ENCODE peak calls at places on chromosome 20, in five cellular contexts. D is heart left ventricle; Y is Daoy; Z is LHCN-M2; I is stimulated activated CD8-positive, alpha-beta memory T cell treated with anti-CD3 and anti-CD28 coated beads, Interleukin-15, amount 100 ng/mL, for 24 hours. K is an unnamed sample.

GRCh38 chr20:36544134-36545018 is 3.1 kb downstream of the MYL9 start:
- DNase-seq in D (peak; percentile 75), Y (peak; percentile 75), Z (peak; percentile 84), I (no peak), K (no peak)

GRCh38 chr20:62685781-62686555 is 22.7 kb upstream of the NTSR1 start:
- DNase-seq in D (no peak), Y (no peak), Z (no peak), I (no peak), K (peak; percentile 56)

GRCh38 chr20:38060536-38060935 is 27.0 kb downstream of the RPRD1B start:
- DNase-seq in D (no peak), Y (peak; percentile 50), Z (no peak), I (no peak), K (no peak)

GRCh38 chr20:17854307-17854903 is 114.2 kb downstream of the SNX5 start:
- DNase-seq in D (peak; percentile 71), Y (peak; percentile 41), Z (peak; percentile 41), I (no peak), K (peak; percentile 75)

GRCh38 chr20:38355161-38356012 is 9.1 kb downstream of the LBP start:
- DNase-seq in D (no peak), Y (no peak), Z (no peak), I (no peak), K (no peak)

GRCh38 chr20:21214431-21214830 is 88.5 kb downstream of the KIZ start:
- DNase-seq in D (no peak), Y (no peak), Z (no peak), I (no peak), K (no peak)

GRCh38 chr20:46364670-46365482 is 41.5 kb downstream of the ELMO2 start:
- DNase-seq in D (no peak), Y (no peak), Z (peak; percentile 17), I (no peak), K (no peak)

GRCh38 chr20:34047010-34047687 is 53.4 kb downstream of the RALY start:
- DNase-seq in D (no peak), Y (no peak), Z (no peak), I (no peak), K (no peak)

GRCh38 chr20:5864873-5865582 is 85.3 kb downstream of the TRMT6 start:
- DNase-seq in D (no peak), Y (peak; percentile 33), Z (peak; percentile 74), I (no peak), K (no peak)

GRCh38 chr20:22717466-22717865 is 133.1 kb upstream of the FOXA2 start:
- DNase-seq in D (peak; percentile 38), Y (peak; percentile 57), Z (no peak), I (no peak), K (no peak)

GRCh38 chr20:54067606-54068174 is 2.7 kb downstream of the BCAS1 start:
- DNase-seq in D (no peak), Y (peak; percentile 81), Z (peak; percentile 20), I (no peak), K (peak; percentile 91)

GRCh38 chr20:38171301-38172010 is 6.4 kb upstream of the TGM2 start:
- DNase-seq in D (no peak), Y (no peak), Z (no peak), I (no peak), K (peak; percentile 38)

GRCh38 chr20:10558635-10559187 is 115.1 kb downstream of the JAG1 start:
- DNase-seq in D (no peak), Y (peak; percentile 86), Z (peak; percentile 89), I (peak; percentile 3), K (no peak)

GRCh38 chr20:22389836-22390542 is 194.4 kb downstream of the FOXA2 start:
- DNase-seq in D (no peak), Y (peak; percentile 93), Z (no peak), I (no peak), K (peak; percentile 55)

GRCh38 chr20:18943542-18943941 is 130.0 kb downstream of the SCP2D1 start:
- DNase-seq in D (no peak), Y (no peak), Z (no peak), I (no peak), K (no peak)

GRCh38 chr20:3276400-3277015 is 37.5 kb upstream of the SLC4A11 start:
- DNase-seq in D (no peak), Y (peak; percentile 15), Z (peak; percentile 10), I (no peak), K (peak; percentile 44)

GRCh38 chr20:46367967-46368901 is 38.2 kb downstream of the ELMO2 start:
- DNase-seq in D (no peak), Y (no peak), Z (no peak), I (no peak), K (no peak)

GRCh38 chr20:1635291-1635979 is 15.6 kb upstream of the SIRPB1 start:
- DNase-seq in D (no peak), Y (no peak), Z (no peak), I (no peak), K (no peak)

K was measured in left kidney.